ENCODE peak calls at places on chromosomes 13 and 19, in four cellular contexts. T is GDM1, N is mammary epithelial cell, L is AG10803. X is an unnamed sample.

GRCh38 chr13:27336005-27336673 is 65.5 kb downstream of the RASL11A start:
- DNase-seq in T (no peak), N (peak), L (no peak), X (no peak)

GRCh38 chr19:7292950-7293794 is 1.0 kb downstream of the INSR start:
- DNase-seq in T (no peak), N (no peak), L (no peak), X (peak)

GRCh38 chr13:85725433-85725832 is 73.8 kb downstream of the SLITRK6 start:
- DNase-seq in T (no peak), N (no peak), L (no peak), X (no peak)

GRCh38 chr13:94617389-94618000 is 15.8 kb downstream of the GPR180 start:
- DNase-seq in T (no peak), N (no peak), L (peak), X (no peak)

GRCh38 chr13:100627142-100627541 is 38.6 kb upstream of the GGACT start:
- DNase-seq in T (no peak), N (no peak), L (no peak), X (no peak)

GRCh38 chr19:53696951-53697350 is 65.2 kb downstream of the DPRX start:
- DNase-seq in T (no peak), N (no peak), L (no peak), X (no peak)

GRCh38 chr19:48630289-48631036 is 6.7 kb downstream of the DBP start:
- DNase-seq in T (no peak), N (no peak), L (no peak), X (no peak)

GRCh38 chr13:74132768-74133656 is 1.2 kb downstream of the KLF12 start:
- DNase-seq in T (no peak), N (peak), L (peak), X (peak)

GRCh38 chr19:7636691-7637373 is at the start of gene STXBP2:
- DNase-seq in T (peak), N (peak), L (no peak), X (peak)

GRCh38 chr19:38830039-38830733 is 1.4 kb downstream of the ECH1 start:
- DNase-seq in T (no peak), N (no peak), L (peak), X (no peak)

GRCh38 chr13:22077205-22077683 is 406.4 kb downstream of the FGF9 start:
- DNase-seq in T (no peak), N (no peak), L (no peak), X (no peak)

GRCh38 chr19:31254611-31255010 is 94.6 kb downstream of the TSHZ3 start:
- DNase-seq in T (no peak), N (no peak), L (no peak), X (no peak)

GRCh38 chr19:14023404-14024235 is 4.3 kb upstream of the RLN3 start:
- DNase-seq in T (peak), N (peak), L (peak), X (peak)

GRCh38 chr19:751501-752341 is 809 bp downstream of the MISP start:
- DNase-seq in T (no peak), N (peak), L (peak), X (no peak)

X was measured in activated CD4-positive, alpha-beta memory T cell treated with anti-CD3 and anti-CD28 coated beads for 36 hours.